ENCODE peak calls at places on chromosomes 1 and 21, in eight cellular contexts. L is tibial artery; C is neural progenitor cell; V is ovary; O is heart right ventricle; Z is upper lobe of right lung; X is body of pancreas; I is CD8-positive, alpha-beta T cell. M is an unnamed sample. For H3K4me1, the result is how much of the 10 kb centered on the place peaks cover.

GRCh38 chr1:97137862-97138514 is 416.4 kb downstream of the PTBP2 start:
- DNase-seq in L (no peak), I (no peak), Z (no peak), O (no peak), X (peak), V (no peak), C (peak), M (no peak)

GRCh38 chr21:17903029-17903806 is 84.1 kb upstream of the C21orf91 start:
- DNase-seq in Z (no peak), X (no peak), C (no peak), V (no peak), I (no peak), O (no peak), L (no peak), M (no peak)

GRCh38 chr21:31908106-31909031 is 35.5 kb downstream of the HUNK start:
- DNase-seq in C (peak), O (no peak), V (peak), X (peak), Z (no peak), L (no peak), I (no peak), M (no peak)

GRCh38 chr1:115159958-115160357 is 70.7 kb upstream of the TSPAN2 start:
- DNase-seq in V (no peak), X (no peak), I (no peak), Z (no peak), C (no peak), O (no peak), L (no peak), M (no peak)

GRCh38 chr1:181135462-181135781 is 46.9 kb downstream of the IER5 start:
- DNase-seq in O (no peak), I (no peak), X (no peak), C (no peak), L (peak), Z (no peak), V (no peak), M (no peak)

GRCh38 chr1:119132179-119132578 is 8.3 kb downstream of the WARS2 start:
- DNase-seq in V (no peak), I (no peak), C (no peak), X (peak), Z (no peak), L (peak), O (no peak), M (no peak)

GRCh38 chr1:231691618-231692259 is 65.1 kb downstream of the DISC1 start:
- DNase-seq in V (peak), O (peak), L (no peak), X (no peak), C (peak), Z (no peak), I (no peak), M (no peak)

GRCh38 chr21:26443867-26444266 is 129.2 kb downstream of the CYYR1 start:
- DNase-seq in Z (no peak), X (no peak), L (no peak), I (no peak), O (no peak), V (no peak), C (no peak), M (no peak)

GRCh38 chr21:38140192-38140905 is 116.4 kb upstream of the KCNJ15 start:
- DNase-seq in L (peak), O (peak), C (peak), I (no peak), X (peak), Z (peak), V (no peak), M (no peak)

GRCh38 chr1:221741364-221741970 is 422 bp downstream of the DUSP10 start:
- DNase-seq in O (no peak), V (peak), X (peak), I (no peak), Z (peak), C (peak), L (no peak), M (peak)

GRCh38 chr1:248239478-248239877 is 8.3 kb downstream of the OR2M4 start:
- DNase-seq in Z (no peak), X (no peak), I (no peak), L (no peak), O (no peak), V (no peak), C (no peak), M (no peak)

GRCh38 chr1:43031316-43032203 is 72.9 kb upstream of the SLC2A1 start:
- DNase-seq in O (no peak), X (no peak), Z (no peak), L (no peak), I (no peak), C (no peak), V (no peak), M (no peak)

GRCh38 chr1:32464191-32464715 is 619 bp upstream of the ZBTB8B start:
- DNase-seq in Z (no peak), O (no peak), I (no peak), C (peak), V (no peak), X (no peak), L (peak), M (no peak)

GRCh38 chr1:199410462-199410861 is 617.0 kb upstream of the NR5A2 start:
- DNase-seq in X (no peak), Z (no peak), C (no peak), I (no peak), O (no peak), L (no peak), V (no peak), M (no peak)

GRCh38 chr1:29810121-29811120 is 574.1 kb downstream of the PTPRU start:
- DNase-seq in I (no peak), O (no peak), Z (no peak), V (no peak), C (no peak), L (peak), X (no peak), M (peak)

GRCh38 chr1:203772836-203773235 is 7.9 kb downstream of the LAX1 start:
- DNase-seq in V (no peak), I (no peak), O (no peak), X (no peak), C (no peak), Z (no peak), L (no peak), M (no peak)

GRCh38 chr1:204431310-204432184 is 19.9 kb upstream of the PPP1R15B start:
- DNase-seq in L (peak), I (peak), Z (peak), X (peak), C (peak), V (peak), O (peak), M (peak)

GRCh38 chr1:31264790-31265386 is 25.2 kb upstream of the NKAIN1 start:
- DNase-seq in X (peak), V (no peak), L (no peak), C (no peak), Z (no peak), I (no peak), O (peak), M (no peak)

GRCh38 chr1:46340404-46341221 is at the start of gene NSUN4:
- DNase-seq in O (peak), V (peak), X (peak), L (peak), C (peak), Z (peak), I (peak), M (peak)

GRCh38 chr1:153534226-153534932 is 1.4 kb downstream of the S100A6 start:
- DNase-seq in I (no peak), X (no peak), V (no peak), L (peak), Z (peak), O (no peak), C (no peak), M (no peak)

GRCh38 chr1:219660666-219661463 is 48.0 kb upstream of the ZC3H11B start:
- DNase-seq in X (peak), I (no peak), O (peak), V (peak), C (peak), L (peak), Z (peak), M (peak)

GRCh38 chr1:218656301-218657037 is 311.3 kb downstream of the TGFB2 start:
- DNase-seq in L (no peak), O (no peak), V (no peak), I (no peak), X (no peak), C (no peak), Z (no peak), M (no peak)

GRCh38 chr1:241533375-241534115 is 1.4 kb downstream of the KMO start:
- DNase-seq in L (no peak), V (no peak), Z (no peak), C (no peak), X (no peak), I (no peak), O (no peak), M (no peak)
- H3K27ac ChIP-seq in L (no peak), V (no peak), Z (peak), C (no peak), X (no peak), I (no peak), O (no peak), M (peak)

GRCh38 chr1:109570414-109570813 is 22.0 kb downstream of the GNAI3 start:
- DNase-seq in V (no peak), I (no peak), L (no peak), X (no peak), Z (no peak), O (no peak), C (no peak), M (no peak)
- H3K4me1 ChIP-seq in V (under half), I (under half), L (under half), X (half or more), Z (half or more), O (half or more), C (under half), M (half or more)

GRCh38 chr1:63774617-63775417 is 1.0 kb downstream of the ROR1 start:
- DNase-seq in I (no peak), C (peak), L (peak), Z (peak), V (peak), O (peak), X (peak), M (no peak)

GRCh38 chr1:63779338-63779819 is 5.6 kb downstream of the ROR1 start:
- DNase-seq in X (no peak), L (no peak), I (no peak), O (no peak), C (no peak), V (no peak), Z (no peak), M (no peak)

GRCh38 chr1:63775418-63776127 is 1.8 kb downstream of the ROR1 start:
- DNase-seq in O (no peak), L (no peak), Z (no peak), I (no peak), X (no peak), V (no peak), C (no peak), M (no peak)

GRCh38 chr1:63777965-63778880 is 4.4 kb downstream of the ROR1 start:
- DNase-seq in Z (no peak), L (no peak), V (no peak), C (no peak), X (no peak), O (no peak), I (no peak), M (no peak)

GRCh38 chr1:63777286-63777685 is 3.5 kb downstream of the ROR1 start:
- DNase-seq in C (no peak), Z (no peak), O (no peak), I (no peak), V (no peak), L (no peak), X (no peak), M (no peak)
- TF ChIP-seq CTCF in C (no peak), Z (no peak), O (no peak), I (no peak), V (no peak), L (no peak), X (no peak), M (no peak)

GRCh38 chr1:150322310-150322709 is 977 bp downstream of the PRPF3 start:
- DNase-seq in I (no peak), X (no peak), V (no peak), L (no peak), Z (no peak), O (no peak), C (no peak), M (no peak)
- H3K27ac ChIP-seq in I (peak), X (no peak), V (no peak), L (no peak), Z (peak), O (no peak), C (no peak), M (peak)